ENCODE peak calls at places on chromosome 2, in ten cellular contexts. O is CD4-positive, alpha-beta T cell; L is SK-N-SH; M is MM.1S; J is right lobe of liver; T is mesenchymal stem cell; Q is H9; W is psoas muscle; N is kidney; P is neuronal stem cell. B is an unnamed sample.

GRCh38 chr2:61679096-61679495 is 140.9 kb upstream of the XPO1 start:
- DNase-seq in O (no peak), L (no peak), M (no peak), J (no peak), T (no peak), Q (no peak), W (no peak), N (no peak), P (no peak), B (no peak)

GRCh38 chr2:119011162-119011909 is 69.3 kb downstream of the MARCO start:
- DNase-seq in O (no peak), L (peak; percentile 92), M (peak; percentile 57), J (peak; percentile 62), T (peak; percentile 11), Q (peak; percentile 75), W (peak; percentile 66), N (peak; percentile 84), P (peak; percentile 59), B (no peak)

GRCh38 chr2:158079672-158080071 is 22.0 kb upstream of the UPP2 start:
- DNase-seq in O (no peak), L (no peak), M (no peak), J (no peak), T (no peak), Q (no peak), W (no peak), N (no peak), P (no peak), B (no peak)

GRCh38 chr2:121561617-121562268 is 31.1 kb downstream of the RNU4ATAC start:
- DNase-seq in O (no peak), L (no peak), M (no peak), J (no peak), T (peak; percentile 49), Q (no peak), W (no peak), N (no peak), P (no peak), B (no peak)

GRCh38 chr2:143254108-143254507 is 124.9 kb downstream of the ARHGAP15 start:
- DNase-seq in O (peak; percentile 8), L (no peak), M (no peak), J (no peak), T (no peak), Q (no peak), W (no peak), N (no peak), P (no peak), B (no peak)

GRCh38 chr2:30178618-30179404 is 32.0 kb downstream of the YPEL5 start:
- DNase-seq in O (no peak), L (peak; percentile 23), M (no peak), J (no peak), T (peak; percentile 67), Q (no peak), W (peak; percentile 84), N (peak; percentile 82), P (no peak), B (no peak)

GRCh38 chr2:202643012-202643858 is 8.5 kb downstream of the FAM117B start:
- DNase-seq in O (no peak), L (no peak), M (no peak), J (no peak), T (peak; percentile 7), Q (no peak), W (no peak), N (no peak), P (no peak), B (no peak)

GRCh38 chr2:231047270-231047921 is 9.3 kb upstream of the PSMD1 start:
- DNase-seq in O (no peak), L (no peak), M (no peak), J (peak; percentile 55), T (no peak), Q (no peak), W (no peak), N (no peak), P (no peak), B (no peak)

GRCh38 chr2:54723300-54724149 is at the start of gene EML6:
- DNase-seq in O (peak; percentile 97), L (peak; percentile 98), M (peak; percentile 99), J (peak; percentile 99), T (peak; percentile 99), Q (peak; percentile 99), W (peak; percentile 99), N (peak; percentile 99), P (peak; percentile 97), B (peak; percentile 91)

GRCh38 chr2:168912466-168913170 is 11.5 kb downstream of the G6PC2 start:
- DNase-seq in O (no peak), L (peak; percentile 79), M (no peak), J (peak; percentile 60), T (peak; percentile 16), Q (peak; percentile 64), W (peak; percentile 89), N (peak; percentile 69), P (no peak), B (no peak)

GRCh38 chr2:113081458-113082210 is 13.9 kb downstream of the IL1F10 start:
- DNase-seq in O (no peak), L (no peak), M (no peak), J (no peak), T (no peak), Q (no peak), W (no peak), N (no peak), P (no peak), B (no peak)

GRCh38 chr2:157875720-157876065 is 437 bp downstream of the ACVR1 start:
- DNase-seq in O (no peak), L (no peak), M (peak; percentile 54), J (peak; percentile 74), T (no peak), Q (no peak), W (no peak), N (peak; percentile 84), P (peak; percentile 48), B (no peak)

GRCh38 chr2:26455037-26455800 is 22.7 kb downstream of the OTOF start:
- DNase-seq in O (no peak), L (no peak), M (no peak), J (peak; percentile 37), T (no peak), Q (no peak), W (no peak), N (no peak), P (no peak), B (no peak)

GRCh38 chr2:219459460-219460311 is 25.0 kb downstream of the SPEG start:
- DNase-seq in O (peak; percentile 12), L (peak; percentile 88), M (no peak), J (peak; percentile 63), T (peak; percentile 75), Q (peak; percentile 83), W (peak; percentile 86), N (peak; percentile 77), P (peak; percentile 64), B (no peak)

GRCh38 chr2:219460424-219460926 is 25.8 kb downstream of the SPEG start:
- DNase-seq in O (no peak), L (peak; percentile 88), M (no peak), J (no peak), T (peak; percentile 79), Q (peak; percentile 85), W (peak; percentile 90), N (peak; percentile 75), P (peak; percentile 59), B (peak; percentile 74)

GRCh38 chr2:219461061-219461514 is 26.4 kb downstream of the SPEG start:
- DNase-seq in O (no peak), L (peak; percentile 75), M (no peak), J (no peak), T (no peak), Q (peak; percentile 61), W (peak; percentile 76), N (no peak), P (no peak), B (no peak)

GRCh38 chr2:219457784-219458369 is 23.2 kb downstream of the SPEG start:
- DNase-seq in O (no peak), L (no peak), M (no peak), J (no peak), T (no peak), Q (no peak), W (no peak), N (peak; percentile 20), P (no peak), B (no peak)

DNA sequence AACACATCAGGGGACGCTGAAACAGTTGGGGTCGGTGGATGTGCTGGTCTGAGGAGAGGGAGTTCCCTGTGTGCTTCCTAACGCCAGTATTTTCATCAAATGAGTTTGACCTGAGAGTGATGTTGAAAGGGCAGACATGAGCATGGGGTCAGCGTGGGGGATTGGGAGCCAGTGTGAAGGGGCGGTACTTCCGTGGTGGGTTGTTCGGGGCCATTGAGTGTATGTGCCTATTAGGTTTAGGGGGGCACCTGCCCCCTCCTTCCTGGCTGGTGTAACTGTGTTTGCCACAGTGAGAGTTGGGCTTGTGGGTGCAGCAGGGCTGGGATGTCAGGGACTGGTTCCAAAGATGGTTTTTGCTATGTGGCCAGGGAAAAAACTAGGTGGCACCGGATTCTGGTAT is 24.4 kb downstream of the SPEG start:
- DNase-seq in O (no peak), L (no peak), M (no peak), J (no peak), T (no peak), Q (no peak), W (no peak), N (peak; percentile 63), P (no peak), B (no peak)
- H3K27ac ChIP-seq in O (no peak overlapping the region), L (no peak overlapping the region), M (no peak overlapping the region), J (no peak overlapping the region), T (no peak overlapping the region), Q (no peak overlapping the region), W (peak overlapping the region; percentile 94), N (no peak overlapping the region), P (no peak overlapping the region), B (no peak overlapping the region)

GRCh38 chr2:226478121-226478809 is 321.4 kb downstream of the IRS1 start:
- DNase-seq in O (no peak), L (no peak), M (no peak), J (peak; percentile 72), T (peak; percentile 90), Q (peak; percentile 31), W (peak; percentile 67), N (peak; percentile 63), P (peak; percentile 33), B (peak; percentile 82)
- H3K27ac ChIP-seq in O (no peak overlapping the region), L (peak overlapping the region; percentile 68), M (no peak overlapping the region), J (peak overlapping the region; percentile 13), T (peak overlapping the region; percentile 88), Q (no peak overlapping the region), W (peak overlapping the region; percentile 70), N (peak overlapping the region; percentile 9), P (peak overlapping the region; percentile 76), B (peak overlapping the region; percentile 93)

DNA sequence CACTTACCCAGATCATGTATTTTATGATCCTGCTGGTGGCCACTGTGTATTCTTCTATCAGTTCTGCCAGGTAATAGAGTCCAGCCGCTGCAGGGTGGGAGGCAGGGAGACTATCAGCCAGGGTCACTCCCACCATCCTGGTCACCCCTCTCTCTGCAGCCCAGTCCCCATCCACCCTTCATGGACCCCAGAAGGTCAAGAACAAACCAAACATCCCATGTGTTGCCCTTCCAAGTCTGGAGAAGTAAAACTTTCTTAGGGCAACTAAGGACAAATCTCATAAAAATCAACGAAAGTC is 1.0 kb downstream of the TEX261 start:
- DNase-seq in O (no peak), L (no peak), M (no peak), J (peak; percentile 28), T (no peak), Q (no peak), W (no peak), N (no peak), P (no peak), B (no peak)
- H3K27ac ChIP-seq in O (peak overlapping the region; percentile 62), L (no peak overlapping the region), M (no peak overlapping the region), J (no peak overlapping the region), T (no peak overlapping the region), Q (no peak overlapping the region), W (peak overlapping the region; percentile 81), N (no peak overlapping the region), P (no peak overlapping the region), B (no peak overlapping the region)

DNA sequence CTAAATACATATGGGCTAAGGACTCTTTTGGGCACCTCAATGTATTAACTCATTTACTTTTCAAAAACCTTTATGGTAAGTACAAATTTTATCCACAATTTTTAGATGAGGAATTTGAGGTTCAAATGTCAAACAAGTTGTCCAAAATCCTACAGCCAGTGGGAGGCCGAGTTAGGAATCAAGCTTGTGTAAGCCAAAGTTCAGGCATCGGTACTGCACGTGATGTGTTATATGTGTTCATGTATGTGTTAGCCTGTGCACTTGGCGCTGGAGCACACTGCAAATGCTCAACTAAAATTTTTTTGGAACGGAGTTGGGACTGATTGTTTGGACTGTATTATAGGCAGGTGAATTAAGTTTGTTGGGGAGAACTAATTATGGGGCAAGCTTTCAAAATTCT is 22.7 kb downstream of the HK2 start:
- DNase-seq in O (no peak), L (no peak), M (no peak), J (no peak), T (no peak), Q (no peak), W (no peak), N (no peak), P (no peak), B (no peak)
- H3K27ac ChIP-seq in O (no peak overlapping the region), L (no peak overlapping the region), M (no peak overlapping the region), J (no peak overlapping the region), T (no peak overlapping the region), Q (no peak overlapping the region), W (no peak overlapping the region), N (no peak overlapping the region), P (no peak overlapping the region), B (no peak overlapping the region)